ENCODE peak calls at places on chromosomes 12 and 14, in four cellular contexts. T is OCI-LY7, M is hepatocyte, F is GM23248. A is an unnamed sample.

GRCh38 chr12:43104524-43104923 is 447.5 kb downstream of the ADAMTS20 start:
- DNase-seq in F (peak; percentile 56), T (no peak), M (no peak), A (no peak)

GRCh38 chr12:104877107-104877705 is 80.9 kb downstream of the SLC41A2 start:
- DNase-seq in T (peak; percentile 44), M (peak; percentile 46), F (peak; percentile 73), A (no peak)

GRCh38 chr12:67484788-67485480 is 163.6 kb upstream of the DYRK2 start:
- DNase-seq in M (no peak), F (no peak), T (peak; percentile 28), A (peak; percentile 88)

GRCh38 chr14:60278350-60278749 is 29.3 kb downstream of the PPM1A start:
- DNase-seq in M (no peak), T (no peak), F (no peak), A (no peak)

GRCh38 chr12:132396657-132397056 is 67.3 kb upstream of the GALNT9 start:
- DNase-seq in T (no peak), M (no peak), F (no peak), A (no peak)

GRCh38 chr14:64790478-64790877 is 86.3 kb downstream of the PLEKHG3 start:
- DNase-seq in F (no peak), T (no peak), M (no peak), A (no peak)

GRCh38 chr12:92593734-92594402 is 108.9 kb upstream of the PLEKHG7 start:
- DNase-seq in F (peak; percentile 96), T (peak; percentile 84), M (peak; percentile 8), A (peak; percentile 36)

GRCh38 chr14:87434011-87434410 is 559.0 kb downstream of the GALC start:
- DNase-seq in T (no peak), F (no peak), M (no peak), A (no peak)

GRCh38 chr12:20931894-20932293 is 121.4 kb downstream of the SLCO1B3 start:
- DNase-seq in M (no peak), T (no peak), F (no peak), A (no peak)

GRCh38 chr14:64983439-64984310 is 3.0 kb upstream of the FNTB start:
- DNase-seq in M (peak; percentile 79), T (peak; percentile 70), F (peak; percentile 78), A (peak; percentile 50)

GRCh38 chr14:65776193-65776592 is 363.7 kb downstream of the FUT8 start:
- DNase-seq in M (no peak), T (no peak), F (no peak), A (no peak)

GRCh38 chr12:107027304-107028053 is 40.5 kb upstream of the MTERF2 start:
- DNase-seq in F (peak; percentile 97), T (no peak), M (peak; percentile 83), A (no peak)
- TF ChIP-seq EZH2phosphoT487 in F (no peak), T (no peak), M (no peak), A (no peak)

GRCh38 chr12:109604902-109605536 is 31.4 kb downstream of the MVK start:
- DNase-seq in T (no peak), M (no peak), F (no peak), A (no peak)
- H3K4me1 ChIP-seq in T (no peaks in the 10 kb centered on the region), M (peaks cover 12% of the 10 kb centered on the region), F (no peaks in the 10 kb centered on the region), A (no peaks in the 10 kb centered on the region)

GRCh38 chr12:54017027-54017788 is 8.4 kb downstream of the HOXC8 start:
- DNase-seq in M (no peak), F (peak; percentile 71), T (peak; percentile 77), A (no peak)
- TF ChIP-seq EZH2phosphoT487 in M (peak; percentile 37), F (no peak), T (no peak), A (no peak)

DNA sequence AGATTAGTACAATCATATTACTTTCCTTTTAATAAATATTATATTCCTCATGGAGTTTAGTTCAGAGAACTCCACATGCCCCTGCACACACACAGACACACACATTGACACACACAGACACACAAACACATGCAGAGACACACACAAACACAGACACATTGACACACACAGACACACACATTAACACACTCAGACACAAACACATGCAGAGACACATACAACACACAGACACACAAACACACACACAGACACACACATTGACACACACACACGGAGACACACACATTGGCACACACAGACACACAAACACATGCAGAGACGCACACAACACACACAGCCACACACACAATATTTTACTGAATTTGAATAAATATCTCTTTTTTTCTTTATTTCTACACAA is 12.5 kb upstream of the SCARB1 start:
- DNase-seq in F (no peak), M (no peak), T (no peak), A (no peak)
- H3K4me1 ChIP-seq in F (no peaks in the 10 kb centered on the region), M (peaks cover 7% of the 10 kb centered on the region), T (peaks cover 12% of the 10 kb centered on the region), A (no peaks in the 10 kb centered on the region)

DNA sequence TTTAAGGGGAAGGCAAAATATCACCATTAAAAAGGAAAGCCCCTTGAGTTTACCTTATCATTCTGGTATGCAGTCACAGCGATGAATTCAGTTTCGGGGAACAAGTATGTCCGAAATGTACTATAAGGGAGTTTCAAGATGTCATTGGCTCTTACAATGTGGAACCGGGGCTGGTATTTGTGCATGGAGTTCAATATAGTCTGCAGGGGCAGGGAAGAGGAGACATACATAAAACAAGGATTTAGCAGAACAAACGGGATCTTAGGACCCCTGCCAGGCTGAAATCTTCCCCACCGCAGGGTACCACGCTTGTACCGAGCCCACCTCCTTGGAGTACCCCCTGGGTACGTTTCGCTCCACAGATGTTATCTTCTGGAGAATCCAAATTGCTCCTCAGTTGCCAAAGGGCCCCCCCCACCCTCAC is 4.5 kb downstream of the TBX3 start:
- DNase-seq in M (no peak), T (no peak), F (peak; percentile 25), A (no peak)
- TF ChIP-seq EZH2phosphoT487 in M (no peak), T (no peak), F (no peak), A (no peak)

GRCh38 chr12:6539276-6540134 is 5.2 kb downstream of the GAPDH start:
- DNase-seq in T (peak; percentile 19), M (no peak), F (peak; percentile 38), A (no peak)

GRCh38 chr12:6546016-6546415 is 9.8 kb downstream of the IFFO1 start:
- DNase-seq in T (no peak), F (no peak), M (no peak), A (no peak)

GRCh38 chr12:6540181-6540877 is 6.0 kb downstream of the GAPDH start:
- DNase-seq in M (peak; percentile 93), F (peak; percentile 99), T (peak; percentile 83), A (no peak)

GRCh38 chr12:6541371-6542165 is 7.3 kb downstream of the GAPDH start:
- DNase-seq in F (no peak), M (no peak), T (no peak), A (no peak)

GRCh38 chr12:6542209-6543009 is 8.1 kb downstream of the GAPDH start:
- DNase-seq in F (no peak), M (peak; percentile 77), T (no peak), A (no peak)
- H3K4me1 ChIP-seq in F (peaks cover 32% of the 10 kb centered on the region), M (peaks cover 27% of the 10 kb centered on the region), T (peaks cover 40% of the 10 kb centered on the region), A (no peaks in the 10 kb centered on the region)

GRCh38 chr14:93970589-93970966 is 5.8 kb downstream of the ASB2 start:
- DNase-seq in M (no peak), T (peak; percentile 76), F (peak; percentile 36), A (peak; percentile 52)
- TF ChIP-seq EZH2phosphoT487 in M (no peak), T (no peak), F (no peak), A (no peak)

DNA sequence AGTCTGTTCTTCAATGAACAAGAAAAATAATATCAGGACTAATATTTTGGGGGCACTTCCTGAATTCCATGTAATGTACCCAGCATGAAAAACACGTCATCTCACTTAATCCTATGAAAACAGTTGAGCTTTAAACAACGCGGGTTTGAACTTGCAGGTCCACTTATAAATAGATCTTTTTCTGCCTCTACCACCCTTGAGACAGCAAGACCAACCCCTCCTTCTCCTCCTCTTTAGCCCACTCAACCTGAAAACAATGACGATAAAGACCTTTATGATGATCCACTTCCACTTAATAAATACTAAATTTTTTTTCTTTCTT is 203.9 kb upstream of the KRR1 start:
- DNase-seq in F (no peak), M (no peak), T (no peak), A (no peak)
- H3K4me1 ChIP-seq in F (peaks cover under 1% of the 10 kb centered on the region), M (peaks cover 14% of the 10 kb centered on the region), T (no peaks in the 10 kb centered on the region), A (no peaks in the 10 kb centered on the region)

DNA sequence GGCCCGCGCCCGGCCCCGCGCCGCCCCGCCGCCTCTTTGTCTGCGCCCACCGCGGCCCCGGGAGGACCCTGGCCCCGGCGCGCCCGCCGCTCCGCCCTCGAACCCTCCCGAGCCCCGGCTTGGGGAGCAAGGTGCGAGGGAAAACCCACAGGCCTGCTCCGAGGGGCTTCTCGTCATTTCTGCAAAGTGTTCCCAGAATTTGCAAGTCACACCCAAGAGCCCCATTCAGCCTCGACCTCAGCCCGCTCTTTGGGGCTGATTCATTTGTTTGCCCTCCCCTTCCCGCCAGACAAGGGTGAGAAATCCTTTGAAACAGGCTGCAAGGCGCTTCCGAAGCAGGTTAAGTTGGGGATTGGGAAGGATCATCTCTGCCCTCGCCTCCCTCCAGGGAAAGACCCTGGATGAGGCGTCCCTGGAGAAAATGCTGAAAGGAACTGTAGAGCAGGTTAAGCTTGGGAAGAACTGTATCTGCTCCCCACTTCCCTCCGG is 344 bp upstream of the CLIP1 start:
- DNase-seq in F (peak; percentile 85), M (no peak), T (peak; percentile 62), A (peak; percentile 33)
- TF ChIP-seq EZH2phosphoT487 in F (no peak), M (no peak), T (no peak), A (no peak)

GRCh38 chr12:46218509-46219095 is 50.2 kb downstream of the SLC38A1 start:
- DNase-seq in F (no peak), M (no peak), T (peak; percentile 14), A (no peak)
- H3K4me1 ChIP-seq in F (peaks cover 35% of the 10 kb centered on the region), M (no peaks in the 10 kb centered on the region), T (peaks cover 75% of the 10 kb centered on the region), A (peaks cover 76% of the 10 kb centered on the region)